ENCODE peak calls at places on chromosomes 2 and 18, in nine cellular contexts. X, A, V, I, H, M, K, N and D are unnamed samples.

GRCh38 chr2:223215136-223215535 is 163.1 kb downstream of the KCNE4 start:
- DNase-seq in X (no peak), A (no peak), V (no peak), I (no peak), H (no peak), M (no peak), K (no peak), N (no peak), D (no peak)

GRCh38 chr2:11067221-11068078 is 87.8 kb upstream of the SLC66A3 start:
- DNase-seq in X (no peak), A (no peak), V (no peak), I (peak; percentile 24), H (no peak), M (no peak), K (no peak), N (no peak), D (no peak)

GRCh38 chr2:101807242-101807641 is 109.7 kb downstream of the MAP4K4 start:
- DNase-seq in X (no peak), A (no peak), V (no peak), I (no peak), H (no peak), M (no peak), K (no peak), N (no peak), D (no peak)

GRCh38 chr18:39425172-39425571 is 1859.6 kb upstream of the CELF4 start:
- DNase-seq in X (no peak), A (no peak), V (no peak), I (no peak), H (no peak), M (no peak), K (no peak), N (no peak), D (no peak)

GRCh38 chr2:234166521-234166920 is 116.0 kb downstream of the SPP2 start:
- DNase-seq in X (no peak), A (no peak), V (no peak), I (no peak), H (no peak), M (no peak), K (no peak), N (no peak), D (no peak)

GRCh38 chr18:67634631-67635338 is 118.3 kb upstream of the DSEL start:
- DNase-seq in X (no peak), A (no peak), V (no peak), I (no peak), H (no peak), M (no peak), K (no peak), N (no peak), D (no peak)

GRCh38 chr2:2039826-2040225 is 291.2 kb downstream of the MYT1L start:
- DNase-seq in X (no peak), A (no peak), V (no peak), I (no peak), H (no peak), M (no peak), K (no peak), N (no peak), D (no peak)

GRCh38 chr2:121400206-121400605 is 115.2 kb upstream of the TFCP2L1 start:
- DNase-seq in X (no peak), A (no peak), V (no peak), I (no peak), H (no peak), M (no peak), K (no peak), N (no peak), D (no peak)

DNA sequence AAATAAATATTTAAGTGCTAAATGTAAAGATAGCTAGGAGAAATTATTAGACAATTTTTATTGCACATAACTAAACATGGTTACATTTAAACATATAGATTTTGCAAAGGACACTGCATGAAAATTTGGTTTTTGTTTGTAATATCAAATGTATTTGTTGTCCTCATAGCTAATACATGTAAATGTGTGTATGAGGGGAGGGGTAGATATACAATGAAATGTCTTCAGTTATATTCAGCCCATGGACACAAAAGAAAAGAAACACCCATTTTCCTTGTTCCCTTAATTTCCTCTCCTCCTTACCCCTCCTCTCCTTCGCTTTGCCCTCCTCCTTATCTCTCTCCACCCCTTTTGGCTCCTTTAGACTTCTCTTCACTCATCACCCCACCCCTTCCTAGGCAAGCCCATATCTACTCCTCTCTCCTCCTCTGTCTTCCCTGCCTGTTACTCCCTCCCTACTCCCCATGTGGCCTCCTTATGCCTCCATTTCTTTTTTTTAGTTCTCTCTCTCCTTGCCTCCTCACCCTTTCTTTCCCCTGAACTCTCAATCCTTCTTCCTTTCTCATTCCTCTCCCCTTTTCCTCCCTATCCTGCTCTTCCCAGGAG is 1.4 kb downstream of the COL3A1 start:
- DNase-seq in X (peak; percentile 63), A (peak; percentile 86), V (no peak), I (no peak), H (no peak), M (peak; percentile 66), K (no peak), N (no peak), D (peak; percentile 39)
- H3K27ac ChIP-seq in X (peak overlapping the region; percentile 78), A (peak overlapping the region; percentile 83), V (no peak overlapping the region), I (no peak overlapping the region), H (peak overlapping the region; percentile 70), M (no peak overlapping the region), K (peak overlapping the region; percentile 11), N (peak overlapping the region; percentile 85), D (peak overlapping the region; percentile 47)

GRCh38 chr18:5298156-5298852 is 2.8 kb upstream of the ZBTB14 start:
- DNase-seq in X (peak; percentile 95), A (no peak), V (no peak), I (no peak), H (no peak), M (no peak), K (no peak), N (no peak), D (no peak)

GRCh38 chr18:5297582-5297981 is 2.1 kb upstream of the ZBTB14 start:
- DNase-seq in X (no peak), A (no peak), V (no peak), I (no peak), H (no peak), M (no peak), K (no peak), N (no peak), D (no peak)

GRCh38 chr18:5295231-5295920 is at the start of gene ZBTB14:
- DNase-seq in X (peak; percentile 63), A (peak; percentile 79), V (no peak), I (peak; percentile 65), H (peak; percentile 95), M (peak; percentile 62), K (peak; percentile 31), N (no peak), D (peak; percentile 71)

GRCh38 chr18:5295981-5296705 is 617 bp upstream of the ZBTB14 start:
- DNase-seq in X (peak; percentile 96), A (peak; percentile 98), V (peak; percentile 88), I (peak; percentile 90), H (peak; percentile 99), M (peak; percentile 96), K (peak; percentile 93), N (peak; percentile 97), D (peak; percentile 98)

DNA sequence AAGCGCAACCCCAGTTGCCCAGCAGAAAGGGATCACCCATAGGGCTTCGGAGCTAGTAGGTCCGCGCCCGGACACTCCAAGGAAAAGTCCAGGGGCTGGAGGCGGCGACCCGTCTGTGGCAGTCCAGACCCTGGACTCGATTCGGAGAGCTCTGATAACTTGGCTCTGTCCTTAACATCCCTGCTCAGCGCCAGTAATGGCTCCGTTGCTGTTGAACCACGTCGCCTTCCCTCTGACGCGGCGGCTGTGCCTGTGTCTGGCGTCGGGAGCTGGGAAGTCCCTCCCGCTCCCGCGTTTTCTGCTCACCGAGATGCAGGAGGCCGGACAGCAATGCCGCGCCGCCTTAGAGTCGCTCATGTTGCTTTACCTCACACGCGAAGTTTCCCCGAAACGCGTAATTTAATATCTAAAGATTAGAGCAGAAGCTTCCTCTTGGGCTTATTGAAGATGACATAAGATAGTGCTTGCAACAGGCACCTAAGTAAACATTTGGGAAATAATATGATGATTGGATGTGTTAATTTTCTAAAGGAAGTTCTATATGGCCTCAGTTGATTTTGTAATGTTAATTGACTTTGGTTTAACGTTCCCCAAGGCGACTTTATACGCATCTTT is 1.3 kb upstream of the ZBTB14 start:
- DNase-seq in X (peak; percentile 84), A (peak; percentile 92), V (peak; percentile 55), I (peak; percentile 84), H (peak; percentile 93), M (peak; percentile 63), K (peak; percentile 90), N (peak; percentile 90), D (peak; percentile 93)
- TF ChIP-seq POLR2A in X (no peak), A (peak; percentile 52), V (no peak), I (peak; percentile 77), H (no peak), M (no peak), K (peak; percentile 43), N (no peak), D (no peak)

DNA sequence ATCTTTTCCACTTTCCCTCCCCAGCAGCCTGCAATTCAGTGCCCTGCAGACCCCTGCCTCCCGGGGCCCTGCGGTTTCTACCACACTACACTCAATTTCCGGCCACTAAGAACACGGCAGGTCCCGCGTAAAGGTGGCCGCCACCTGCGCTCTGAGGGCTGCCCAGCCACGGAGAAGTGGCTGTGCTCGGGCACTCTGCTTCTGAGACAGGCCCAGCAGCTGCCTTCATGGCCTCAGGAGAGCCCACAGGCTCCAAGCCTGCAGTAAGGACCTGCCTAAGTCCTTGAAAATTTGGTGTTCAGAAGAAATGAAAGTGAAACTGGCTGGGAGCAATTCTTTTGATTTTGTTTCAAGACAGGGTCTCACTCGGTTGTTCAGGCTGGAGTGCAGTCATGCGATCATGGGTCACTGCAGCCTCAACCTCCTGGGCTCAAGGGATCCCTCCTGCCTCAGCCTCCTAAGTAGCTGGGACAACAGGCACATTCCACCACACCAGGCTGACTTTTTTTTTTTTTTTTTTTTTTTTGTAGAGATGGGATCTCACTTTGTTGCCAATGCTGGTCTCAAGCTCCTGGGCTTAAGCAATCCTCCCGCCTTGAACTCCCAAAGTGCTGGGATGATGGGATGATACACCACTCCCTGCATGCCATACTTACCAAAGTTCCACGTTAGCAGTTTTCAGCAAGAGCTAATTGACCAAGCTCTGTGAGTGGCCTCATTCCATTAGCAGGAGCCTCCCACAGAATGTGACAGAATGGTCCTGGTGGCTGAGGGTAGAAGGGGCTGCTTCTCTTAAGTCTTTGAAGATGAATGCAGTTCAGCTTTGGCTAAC is 14.6 kb upstream of the ALPP start:
- DNase-seq in X (no peak), A (peak; percentile 46), V (no peak), I (peak; percentile 34), H (peak; percentile 74), M (no peak), K (no peak), N (peak; percentile 43), D (no peak)
- H3K27ac ChIP-seq in X (no peak overlapping the region), A (no peak overlapping the region), V (no peak overlapping the region), I (no peak overlapping the region), H (no peak overlapping the region), M (no peak overlapping the region), K (no peak overlapping the region), N (no peak overlapping the region), D (no peak overlapping the region)

GRCh38 chr2:239304533-239305221 is 96.1 kb downstream of the HDAC4 start:
- DNase-seq in X (peak; percentile 14), A (peak; percentile 78), V (no peak), I (no peak), H (peak; percentile 66), M (peak; percentile 10), K (no peak), N (peak; percentile 58), D (no peak)

GRCh38 chr2:239305771-239306170 is 95.0 kb downstream of the HDAC4 start:
- DNase-seq in X (peak; percentile 53), A (peak; percentile 68), V (no peak), I (no peak), H (peak; percentile 47), M (no peak), K (no peak), N (peak; percentile 74), D (no peak)

GRCh38 chr2:239306274-239307220 is 94.3 kb downstream of the HDAC4 start:
- DNase-seq in X (peak; percentile 11), A (peak; percentile 77), V (no peak), I (no peak), H (peak; percentile 67), M (peak; percentile 6), K (no peak), N (peak; percentile 71), D (no peak)

GRCh38 chr2:239303711-239304532 is 96.9 kb downstream of the HDAC4 start:
- DNase-seq in X (peak; percentile 15), A (peak; percentile 68), V (no peak), I (no peak), H (peak; percentile 72), M (peak; percentile 7), K (no peak), N (peak; percentile 65), D (no peak)

GRCh38 chr2:239305222-239305575 is 95.6 kb downstream of the HDAC4 start:
- DNase-seq in X (peak; percentile 56), A (peak; percentile 76), V (no peak), I (no peak), H (peak; percentile 58), M (peak; percentile 13), K (no peak), N (peak; percentile 68), D (no peak)
- TF ChIP-seq POLR2A in X (no peak), A (no peak), V (no peak), I (no peak), H (no peak), M (no peak), K (no peak), N (no peak), D (no peak)